ENCODE peak calls at places on chromosomes 7 and 10, in five cellular contexts. M is neural crest cell, E is PC-3, H is mammary epithelial cell, J is AG10803. I is an unnamed sample.

GRCh38 chr7:140506788-140507464 is 27.6 kb upstream of the MKRN1 start:
- DNase-seq in H (peak; percentile 53), M (no peak), J (peak; percentile 66), E (no peak), I (peak; percentile 48)

GRCh38 chr7:22591271-22591670 is 91.3 kb upstream of the STEAP1B start:
- DNase-seq in H (peak; percentile 32), E (peak; percentile 37), M (no peak), J (peak; percentile 62), I (no peak)

GRCh38 chr7:46468753-46469356 is 547.8 kb upstream of the IGFBP3 start:
- DNase-seq in J (peak; percentile 18), E (no peak), M (peak; percentile 3), H (peak; percentile 25), I (no peak)

GRCh38 chr7:2044883-2045471 is 187.8 kb downstream of the MAD1L1 start:
- DNase-seq in M (no peak), H (no peak), E (no peak), J (no peak), I (no peak)

GRCh38 chr7:133682364-133683181 is 429.7 kb downstream of the EXOC4 start:
- DNase-seq in H (no peak), M (no peak), J (no peak), E (no peak), I (no peak)

GRCh38 chr7:101185258-101185839 is 5.3 kb upstream of the NAT16 start:
- DNase-seq in M (no peak), E (no peak), H (peak; percentile 43), J (peak; percentile 49), I (no peak)

GRCh38 chr7:156680281-156680680 is 39.7 kb downstream of the RNF32 start:
- DNase-seq in H (peak; percentile 23), J (peak; percentile 24), M (no peak), E (no peak), I (no peak)

GRCh38 chr10:127935115-127935561 is 28.2 kb downstream of the PTPRE start:
- DNase-seq in E (no peak), M (peak; percentile 18), J (peak; percentile 9), H (no peak), I (no peak)

GRCh38 chr10:50367732-50368131 is 116.4 kb upstream of the ASAH2 start:
- DNase-seq in J (peak; percentile 26), M (peak; percentile 3), H (peak; percentile 25), E (peak; percentile 94), I (no peak)

GRCh38 chr10:80486151-80486692 is 32.1 kb downstream of the TSPAN14 start:
- DNase-seq in J (no peak), E (no peak), M (no peak), H (no peak), I (no peak)

GRCh38 chr7:90621130-90621891 is 25.2 kb downstream of the CDK14 start:
- DNase-seq in E (peak; percentile 17), H (no peak), J (no peak), M (no peak), I (no peak)

DNA sequence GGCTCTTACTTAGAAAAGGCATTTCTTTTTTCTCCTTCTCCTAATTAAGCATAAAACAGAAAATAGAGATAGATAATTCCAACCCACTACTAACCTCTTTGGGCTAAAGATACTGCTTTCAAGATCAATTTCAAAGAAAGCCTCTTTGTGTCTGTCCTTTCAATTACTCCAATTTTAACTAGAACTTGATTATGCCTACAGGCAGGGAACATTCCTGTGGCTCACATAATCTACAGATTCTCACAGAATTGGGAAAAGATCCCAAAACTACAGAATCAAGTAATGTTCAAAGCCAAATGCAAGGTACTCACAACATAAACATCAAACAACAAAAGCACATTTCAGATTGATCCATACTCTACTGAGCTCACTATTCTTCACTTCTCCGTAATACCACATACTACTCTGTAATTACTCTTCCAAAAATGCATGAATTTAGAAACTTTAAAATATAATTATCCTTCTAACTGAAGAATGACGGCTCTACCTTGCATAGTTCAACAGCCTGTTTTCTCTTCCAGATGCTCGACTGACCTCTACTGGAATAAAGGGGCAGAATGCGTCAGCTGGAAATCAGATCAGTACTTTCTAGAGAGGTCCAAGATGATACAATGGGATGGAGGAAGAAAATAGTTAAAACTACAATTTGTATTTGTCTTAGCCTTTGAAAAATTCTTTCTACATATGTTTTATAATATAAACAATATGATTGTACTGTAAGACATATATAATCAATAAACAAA is 3.9 kb downstream of the MTERF1 start:
- DNase-seq in H (peak; percentile 44), M (no peak), J (peak; percentile 27), E (peak; percentile 24), I (no peak)
- TF ChIP-seq CTCF in H (peak; percentile 72), M (peak; percentile 46), J (peak; percentile 60), E (peak; percentile 55), I (no peak)

DNA sequence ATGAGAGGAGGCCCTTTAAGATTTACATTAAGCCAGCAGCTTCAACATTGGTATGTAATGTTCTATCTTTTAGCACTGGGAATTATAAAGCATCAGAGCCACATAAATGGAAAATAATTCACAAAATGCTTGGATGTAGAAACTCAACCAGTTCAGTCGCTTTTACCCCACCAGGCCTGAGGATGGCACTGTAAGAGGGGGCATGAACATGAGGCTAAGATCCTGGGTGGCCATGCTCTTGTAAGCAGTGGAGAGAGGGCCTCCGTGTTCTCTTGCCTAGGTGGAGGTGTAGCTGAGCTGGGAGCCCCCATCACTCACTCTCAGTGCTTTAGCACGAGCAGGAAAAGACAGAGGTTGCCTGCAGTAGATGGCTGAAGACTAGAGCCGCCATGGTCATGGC is 238.8 kb downstream of the FANK1 start:
- DNase-seq in E (peak; percentile 7), M (no peak), J (no peak), H (no peak), I (no peak)
- TF ChIP-seq CTCF in E (peak; percentile 43), M (no peak), J (peak; percentile 13), H (no peak), I (no peak)

GRCh38 chr10:131899695-131900349 is 986 bp upstream of the PPP2R2D start:
- DNase-seq in E (no peak), H (no peak), M (no peak), J (no peak), I (no peak)
- TF ChIP-seq CTCF in E (peak; percentile 15), H (no peak), M (peak; percentile 38), J (no peak), I (peak; percentile 63)

GRCh38 chr10:34615770-34616169 is 199.3 kb downstream of the PARD3 start:
- DNase-seq in E (no peak), H (no peak), M (no peak), J (no peak), I (no peak)
- TF ChIP-seq CTCF in E (no peak), H (no peak), M (no peak), J (no peak), I (no peak)

DNA sequence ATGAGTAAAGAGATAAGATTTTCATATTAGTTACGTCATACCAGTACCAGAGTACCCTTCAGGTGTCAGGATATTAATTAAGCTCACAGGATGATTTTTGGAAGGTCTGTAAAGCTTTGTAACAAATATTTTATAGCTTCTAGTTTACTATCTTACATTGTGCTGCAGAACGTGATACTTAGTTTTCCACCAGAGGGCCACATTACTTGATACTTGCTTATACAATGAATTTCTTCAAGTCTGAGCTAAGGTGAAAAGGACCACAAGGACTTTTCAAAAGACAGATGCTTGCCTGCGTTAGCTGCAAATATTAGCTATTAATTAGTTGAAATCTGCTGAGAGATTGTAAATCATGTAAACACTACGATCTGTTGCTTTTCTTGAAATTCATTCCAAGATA is 12.2 kb downstream of the FOXP2 start:
- DNase-seq in E (peak; percentile 37), H (no peak), M (no peak), J (peak; percentile 29), I (no peak)
- TF ChIP-seq CTCF in E (peak; percentile 53), H (peak; percentile 17), M (peak; percentile 64), J (peak; percentile 57), I (no peak)

GRCh38 chr7:105521731-105522458 is at the start of gene PUS7:
- DNase-seq in J (peak; percentile 87), M (peak; percentile 74), E (peak; percentile 97), H (peak; percentile 90), I (peak; percentile 89)
- TF ChIP-seq CTCF in J (no peak), M (no peak), E (no peak), H (no peak), I (no peak)

DNA sequence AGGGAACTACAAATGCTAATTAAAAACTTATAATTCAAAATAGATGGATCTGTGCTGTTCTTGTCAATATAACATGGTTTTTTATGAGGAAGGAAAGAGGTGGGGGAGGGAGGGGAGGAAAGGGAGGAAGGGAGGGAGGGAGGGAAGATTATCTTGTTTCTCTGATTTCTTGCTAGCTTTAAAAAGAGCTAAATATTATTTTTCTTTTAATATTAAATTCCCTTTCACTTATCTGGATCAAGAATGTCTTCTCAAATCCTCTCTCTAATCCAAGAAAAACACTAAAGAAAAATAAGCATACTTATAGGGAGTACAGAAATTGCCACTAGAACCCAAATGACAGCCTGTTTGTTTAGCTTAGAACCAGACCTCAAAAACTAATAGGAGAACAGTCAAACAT is 55.2 kb downstream of the LRRN3 start:
- DNase-seq in M (no peak), J (no peak), E (no peak), H (no peak), I (no peak)
- TF ChIP-seq CTCF in M (no peak), J (no peak), E (no peak), H (no peak), I (no peak)

I was measured in glutamatergic neuron.